ENCODE peak calls at places on chromosomes 13 and 19, in five cellular contexts. N, G, X, A and M are unnamed samples.

GRCh38 chr19:6887326-6887725 is at the start of gene ADGRE1:
- DNase-seq in G (no peak), A (no peak), X (no peak), N (no peak), M (no peak)

GRCh38 chr13:91031508-91031907 is 316.0 kb upstream of the MIR17HG start:
- DNase-seq in X (no peak), N (no peak), A (no peak), G (no peak), M (no peak)

GRCh38 chr13:113927661-113928581 is 46.0 kb downstream of the C13orf46 start:
- DNase-seq in G (peak), A (peak), X (peak), N (peak), M (no peak)

GRCh38 chr19:16368385-16369305 is 44.0 kb downstream of the KLF2 start:
- DNase-seq in G (no peak), A (no peak), X (peak), N (peak), M (no peak)

GRCh38 chr13:91554101-91554500 is 155.7 kb downstream of the GPC5 start:
- DNase-seq in N (no peak), A (no peak), X (no peak), G (no peak), M (no peak)

GRCh38 chr13:26653842-26654241 is 96.4 kb downstream of the WASF3 start:
- DNase-seq in A (no peak), X (no peak), N (no peak), G (no peak), M (no peak)

GRCh38 chr13:113846639-113847318 is 17.1 kb downstream of the GAS6 start:
- DNase-seq in G (peak), N (peak), A (no peak), X (peak), M (no peak)

GRCh38 chr13:22926176-22927007 is 254.4 kb upstream of the SGCG start:
- DNase-seq in N (peak), A (no peak), G (peak), X (peak), M (no peak)

GRCh38 chr13:74128171-74128767 is 5.9 kb downstream of the KLF12 start:
- DNase-seq in A (no peak), N (no peak), G (no peak), X (peak), M (no peak)

GRCh38 chr19:633786-634639 is 676 bp upstream of the POLRMT start:
- DNase-seq in A (no peak), G (no peak), N (no peak), X (no peak), M (no peak)

GRCh38 chr19:55585658-55586339 is 5.2 kb upstream of the ZNF579 start:
- DNase-seq in X (peak), N (peak), A (no peak), G (peak), M (no peak)

GRCh38 chr19:3266792-3267469 is 42.5 kb downstream of the CELF5 start:
- DNase-seq in N (no peak), G (no peak), X (no peak), A (no peak), M (no peak)

GRCh38 chr19:6501740-6502648 is at the start of gene TUBB4A:
- DNase-seq in N (no peak), G (no peak), X (no peak), A (no peak), M (no peak)

GRCh38 chr13:105785436-105785835 is 750.0 kb downstream of the EFNB2 start:
- DNase-seq in A (no peak), G (no peak), X (no peak), N (no peak), M (no peak)

GRCh38 chr13:20501139-20501538 is 24.5 kb downstream of the CRYL1 start:
- DNase-seq in X (no peak), G (no peak), N (no peak), A (no peak), M (no peak)

GRCh38 chr19:41811036-41811435 is 14.6 kb downstream of the CEACAM3 start:
- DNase-seq in A (no peak), G (no peak), N (peak), X (no peak), M (no peak)

GRCh38 chr19:6048348-6048747 is 62.0 kb downstream of the RFX2 start:
- DNase-seq in X (peak), N (no peak), G (peak), A (no peak), M (no peak)

GRCh38 chr13:26476111-26476743 is 81.3 kb upstream of the WASF3 start:
- DNase-seq in A (no peak), G (peak), X (peak), N (peak), M (no peak)

GRCh38 chr19:2785244-2786000 is at the start of gene THOP1:
- DNase-seq in G (peak), A (peak), X (peak), N (peak), M (peak)

GRCh38 chr19:19599190-19599535 is 19.3 kb downstream of the PBX4 start:
- DNase-seq in A (no peak), X (no peak), N (no peak), G (no peak), M (no peak)

GRCh38 chr13:89066868-89067466 is 1395.8 kb downstream of the SLITRK5 start:
- DNase-seq in A (peak), N (no peak), G (no peak), X (no peak), M (peak)

GRCh38 chr19:38409631-38410133 is 6.8 kb downstream of the FAM98C start:
- DNase-seq in N (no peak), G (no peak), A (no peak), X (no peak), M (no peak)

GRCh38 chr13:90016688-90017087 is 1330.8 kb upstream of the MIR17HG start:
- DNase-seq in G (no peak), X (no peak), N (no peak), A (no peak), M (no peak)

GRCh38 chr19:56692496-56692895 is 20.9 kb upstream of the ZNF835 start:
- DNase-seq in G (no peak), X (no peak), N (no peak), A (no peak), M (no peak)

GRCh38 chr13:38430761-38431160 is 81.1 kb downstream of the UFM1 start:
- DNase-seq in N (no peak), G (no peak), A (no peak), X (no peak), M (no peak)

GRCh38 chr19:2476451-2477140 is 669 bp downstream of the GADD45B start:
- DNase-seq in N (peak), A (peak), G (peak), X (peak), M (peak)

GRCh38 chr13:53683146-53683545 is 654.5 kb downstream of the OLFM4 start:
- DNase-seq in A (no peak), G (no peak), X (no peak), N (no peak), M (no peak)

GRCh38 chr13:51639171-51639570 is 54.9 kb downstream of the WDFY2 start:
- DNase-seq in X (no peak), A (no peak), G (no peak), N (no peak), M (no peak)

GRCh38 chr13:70893832-70894231 is 785.6 kb upstream of the KLHL1 start:
- DNase-seq in G (no peak), X (no peak), N (no peak), A (no peak), M (no peak)

GRCh38 chr13:98083507-98083906 is 59.4 kb upstream of the FARP1 start:
- DNase-seq in A (peak), X (no peak), N (no peak), G (no peak), M (no peak)

GRCh38 chr19:14112051-14112808 is 5.3 kb downstream of the PRKACA start:
- DNase-seq in A (no peak), G (no peak), N (no peak), X (no peak), M (no peak)

GRCh38 chr13:114064516-114065140 is 67.8 kb downstream of the RASA3 start:
- DNase-seq in A (peak), X (peak), N (no peak), G (peak), M (peak)

GRCh38 chr19:35264281-35265125 is 4.3 kb upstream of the USF2 start:
- DNase-seq in A (no peak), N (peak), X (peak), G (peak), M (no peak)

GRCh38 chr13:49635599-49636433 is 7.5 kb downstream of the ARL11 start:
- DNase-seq in G (no peak), X (no peak), N (no peak), A (peak), M (peak)

GRCh38 chr13:35524192-35524591 is 47.7 kb upstream of the MAB21L1 start:
- DNase-seq in N (no peak), A (no peak), G (no peak), X (no peak), M (no peak)

GRCh38 chr13:79457948-79458347 is 23.0 kb upstream of the NDFIP2 start:
- DNase-seq in X (no peak), N (no peak), A (peak), G (no peak), M (no peak)

GRCh38 chr19:38321646-38322323 is 2.1 kb downstream of the KCNK6 start:
- DNase-seq in G (peak), X (no peak), A (peak), N (no peak), M (no peak)

GRCh38 chr13:109331898-109332297 is 454.5 kb downstream of the IRS2 start:
- DNase-seq in G (no peak), X (no peak), A (no peak), N (no peak), M (peak)

GRCh38 chr19:48964205-48965032 is 690 bp upstream of the FTL start:
- DNase-seq in G (no peak), N (no peak), A (no peak), X (no peak), M (peak)

GRCh38 chr19:45251452-45252354 is 632 bp downstream of the MARK4 start:
- DNase-seq in X (peak), N (no peak), A (no peak), G (peak), M (no peak)

GRCh38 chr13:41011382-41011956 is 7.6 kb downstream of the ELF1 start:
- DNase-seq in X (no peak), G (no peak), N (no peak), A (no peak), M (no peak)
- H3K27ac ChIP-seq in X (no peak), G (no peak), N (no peak), A (no peak), M (no peak)

GRCh38 chr19:10758978-10759377 is 41.1 kb downstream of the DNM2 start:
- DNase-seq in A (no peak), G (no peak), X (no peak), N (no peak), M (no peak)

GRCh38 chr19:10762656-10763055 is 44.8 kb downstream of the DNM2 start:
- DNase-seq in A (no peak), X (peak), N (no peak), G (no peak), M (peak)

GRCh38 chr19:10763399-10763798 is 45.5 kb downstream of the DNM2 start:
- DNase-seq in G (no peak), N (no peak), X (no peak), A (no peak), M (no peak)

GRCh38 chr19:10761443-10762242 is 43.8 kb downstream of the DNM2 start:
- DNase-seq in A (no peak), X (peak), G (no peak), N (no peak), M (no peak)

DNA sequence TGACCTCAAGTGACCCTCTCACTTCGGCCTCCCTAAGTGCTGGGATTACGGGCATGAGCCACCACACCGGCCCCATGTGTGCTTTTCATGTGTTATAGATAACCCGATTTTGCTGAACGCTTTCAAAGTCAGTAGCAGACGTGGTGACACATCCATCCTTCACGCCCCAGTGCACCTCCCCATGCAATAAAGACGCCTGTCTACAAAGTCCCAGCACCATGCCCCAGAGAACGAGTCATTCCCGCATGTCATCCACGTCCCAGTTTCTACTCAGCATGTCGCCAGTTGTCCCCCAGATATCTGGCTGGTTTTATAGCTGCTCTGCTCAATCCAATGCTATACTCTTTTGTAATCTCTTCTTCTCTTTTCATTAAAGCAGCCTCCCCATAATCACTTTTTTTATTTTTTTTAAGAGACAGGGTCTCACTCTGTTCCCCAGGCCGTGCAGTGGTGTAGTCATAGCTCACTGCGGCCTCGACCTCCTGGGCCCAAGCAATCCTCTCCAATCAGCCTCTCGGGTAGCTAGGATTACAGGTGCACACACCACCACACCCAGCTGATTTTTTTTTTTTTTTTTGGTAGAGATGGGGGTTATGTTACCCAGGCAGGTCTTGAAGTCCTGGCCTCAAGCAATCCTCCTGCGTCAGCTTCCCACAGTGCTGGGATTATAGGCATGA is 42.5 kb downstream of the DNM2 start:
- DNase-seq in N (no peak), X (peak), G (no peak), A (no peak), M (peak)
- H3K27ac ChIP-seq in N (no peak), X (peak), G (no peak), A (no peak), M (peak)

GRCh38 chr13:46698015-46698414 is 98.9 kb downstream of the ESD start:
- DNase-seq in N (peak), G (peak), A (no peak), X (no peak), M (no peak)

DNA sequence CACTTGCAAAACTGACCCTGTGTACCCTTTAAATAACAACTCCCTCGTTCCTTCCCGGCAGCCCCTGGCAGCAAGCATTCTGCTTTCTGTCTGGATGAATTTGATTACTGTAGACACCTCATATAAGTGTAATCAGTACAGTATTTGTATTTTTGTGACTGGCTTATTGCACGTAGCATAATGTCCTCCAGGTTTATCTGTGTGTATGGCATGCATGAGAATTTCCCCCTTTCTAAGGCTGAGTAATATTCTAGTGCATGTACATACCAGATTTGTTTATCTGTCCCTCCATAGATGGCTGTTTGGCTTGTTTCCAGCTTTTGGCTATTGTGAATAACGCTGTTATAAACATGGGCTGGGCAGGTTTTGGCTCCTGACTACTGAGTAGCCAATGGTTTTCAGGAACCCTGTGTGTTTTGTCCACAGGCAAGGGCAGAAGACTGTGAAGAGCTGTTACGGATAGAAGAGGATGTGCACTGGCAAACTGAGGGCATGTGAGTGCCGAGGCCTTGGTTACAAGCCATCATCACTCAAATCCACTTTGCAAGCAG is 98.0 kb downstream of the ESD start:
- DNase-seq in N (no peak), A (no peak), G (no peak), X (no peak), M (no peak)
- H3K27ac ChIP-seq in N (peak), A (no peak), G (no peak), X (no peak), M (no peak)

GRCh38 chr13:29847501-29847983 is 2.9 kb downstream of the UBL3 start:
- DNase-seq in N (no peak), X (no peak), A (peak), G (no peak), M (peak)
- H3K27ac ChIP-seq in N (peak), X (peak), A (peak), G (peak), M (peak)

GRCh38 chr13:23979361-23980159 is 82.3 kb upstream of the C1QTNF9B start:
- DNase-seq in N (peak), G (peak), A (peak), X (peak), M (no peak)
- H3K27ac ChIP-seq in N (no peak), G (peak), A (no peak), X (peak), M (peak)

GRCh38 chr13:66657165-66657895 is 572.8 kb downstream of the PCDH9 start:
- DNase-seq in A (peak), N (no peak), X (peak), G (peak), M (peak)
- H3K27ac ChIP-seq in A (peak), N (no peak), X (no peak), G (no peak), M (no peak)

GRCh38 chr13:112742583-112742982 is 52.7 kb downstream of the ATP11A start:
- DNase-seq in N (no peak), X (no peak), G (no peak), A (no peak), M (no peak)
- H3K27ac ChIP-seq in N (no peak), X (no peak), G (no peak), A (no peak), M (no peak)

DNA sequence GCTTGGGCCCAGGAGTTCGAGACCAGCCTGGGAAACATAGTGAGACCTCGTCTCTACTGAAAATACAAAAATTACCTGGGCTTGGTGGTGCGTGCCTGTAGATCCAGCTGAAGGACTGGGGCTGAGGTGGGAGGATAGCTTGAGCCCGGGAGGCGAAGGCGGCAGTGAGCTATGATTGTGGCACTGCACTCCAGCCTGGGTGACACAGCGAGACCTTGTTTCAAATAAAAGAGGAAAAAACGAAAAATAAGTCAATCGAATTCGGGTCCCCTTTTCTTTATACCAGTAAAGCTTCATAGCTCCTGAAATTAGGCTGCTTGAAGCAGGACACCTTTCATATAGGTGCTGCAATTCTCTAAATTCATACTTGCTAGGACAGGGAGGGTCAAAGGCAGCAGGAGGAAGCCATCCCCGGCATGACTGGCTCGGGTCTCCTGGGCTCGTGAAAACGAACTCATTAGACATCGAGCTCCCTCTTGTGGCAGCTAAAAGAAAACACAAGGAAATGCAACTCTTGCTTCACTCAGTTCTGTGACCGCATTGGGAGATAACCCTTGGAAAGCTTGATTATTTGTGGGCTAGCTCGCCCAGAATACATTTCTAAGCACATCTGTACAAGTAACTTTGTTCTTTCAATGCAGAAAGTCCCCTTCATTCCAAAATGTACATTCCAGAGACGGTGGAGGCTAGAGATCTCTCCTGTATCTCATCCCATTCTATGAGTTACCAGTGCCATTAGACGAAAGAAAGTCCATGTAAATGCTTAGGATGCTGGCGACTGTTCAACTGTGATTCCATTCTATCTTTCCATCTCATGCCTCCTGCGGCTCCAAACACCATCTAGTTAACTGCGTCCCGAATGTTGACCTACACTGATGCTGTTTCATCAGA is 16.8 kb downstream of the FPR2 start:
- DNase-seq in N (peak), G (peak), X (peak), A (peak), M (peak)
- H3K27ac ChIP-seq in N (no peak), G (no peak), X (no peak), A (no peak), M (no peak)